ENCODE peak calls at places on chromosomes 5 and 9, in five cellular contexts. E is body of pancreas, Z is endothelial cell of umbilical vein, N is uterus, U is A549. C is an unnamed sample.

GRCh38 chr5:135026645-135027317 is 7.2 kb downstream of the PITX1 start:
- DNase-seq in U (no peak), Z (no peak), N (no peak), E (no peak), C (no peak)

GRCh38 chr5:179759961-179760541 is 27.4 kb downstream of the MAML1 start:
- DNase-seq in E (no peak), N (no peak), U (no peak), Z (no peak), C (no peak)

GRCh38 chr9:3337515-3337914 is 188.3 kb downstream of the RFX3 start:
- DNase-seq in E (peak), Z (peak), N (no peak), U (no peak), C (no peak)

GRCh38 chr5:146188358-146188757 is 5.9 kb upstream of the LARS1 start:
- DNase-seq in Z (no peak), N (no peak), E (no peak), U (no peak), C (no peak)

GRCh38 chr5:7087719-7088297 is 308.1 kb upstream of the ADCY2 start:
- DNase-seq in N (no peak), E (no peak), Z (no peak), U (peak), C (peak)

GRCh38 chr5:16593013-16593412 is 23.8 kb downstream of the RETREG1 start:
- DNase-seq in Z (no peak), E (no peak), N (no peak), U (no peak), C (no peak)

GRCh38 chr5:50657044-50657443 is 9.4 kb upstream of the PARP8 start:
- DNase-seq in Z (no peak), U (no peak), E (no peak), N (no peak), C (no peak)

GRCh38 chr9:86359480-86359879 is 5.3 kb upstream of the TUT7 start:
- DNase-seq in U (no peak), Z (no peak), E (peak), N (no peak), C (no peak)

GRCh38 chr5:15927710-15928380 is 251.7 kb downstream of the MARCHF11 start:
- DNase-seq in Z (no peak), N (no peak), E (no peak), U (no peak), C (no peak)

GRCh38 chr9:3240651-3241268 is 285.0 kb downstream of the RFX3 start:
- DNase-seq in E (peak), U (peak), N (peak), Z (peak), C (peak)

GRCh38 chr5:74587300-74587699 is 53.2 kb downstream of the ENC1 start:
- DNase-seq in N (no peak), Z (no peak), U (no peak), E (no peak), C (no peak)

GRCh38 chr9:130245474-130245873 is 20.1 kb upstream of the HMCN2 start:
- DNase-seq in U (no peak), Z (no peak), N (no peak), E (no peak), C (no peak)

GRCh38 chr5:56913766-56914165 is 4.4 kb downstream of the SETD9 start:
- DNase-seq in U (no peak), N (no peak), Z (no peak), E (no peak), C (no peak)

GRCh38 chr5:56914678-56915077 is 5.3 kb downstream of the SETD9 start:
- DNase-seq in Z (no peak), N (no peak), E (no peak), U (no peak), C (no peak)

GRCh38 chr5:56910123-56910951 is 941 bp downstream of the SETD9 start:
- DNase-seq in N (no peak), U (no peak), E (peak), Z (no peak), C (peak)

GRCh38 chr5:56908942-56909293 is 478 bp upstream of the SETD9 start:
- DNase-seq in Z (no peak), U (no peak), E (no peak), N (no peak), C (no peak)

GRCh38 chr5:56909294-56910122 is at the start of gene SETD9:
- DNase-seq in N (peak), E (peak), Z (peak), U (peak), C (peak)
- TF ChIP-seq POLR2A in N (peak), E (peak), Z (peak), U (peak), C (peak)

GRCh38 chr9:92138157-92138959 is 23.1 kb upstream of the SPTLC1 start:
- DNase-seq in U (peak), Z (peak), E (peak), N (peak), C (peak)
- TF ChIP-seq CTCF in U (peak), Z (peak), E (peak), N (peak), C (peak)

GRCh38 chr9:91495450-91495849 is 71.8 kb upstream of the NFIL3 start:
- DNase-seq in E (no peak), U (no peak), Z (no peak), N (no peak), C (no peak)
- TF ChIP-seq POLR2A in E (no peak), U (no peak), Z (no peak), N (no peak), C (no peak)

DNA sequence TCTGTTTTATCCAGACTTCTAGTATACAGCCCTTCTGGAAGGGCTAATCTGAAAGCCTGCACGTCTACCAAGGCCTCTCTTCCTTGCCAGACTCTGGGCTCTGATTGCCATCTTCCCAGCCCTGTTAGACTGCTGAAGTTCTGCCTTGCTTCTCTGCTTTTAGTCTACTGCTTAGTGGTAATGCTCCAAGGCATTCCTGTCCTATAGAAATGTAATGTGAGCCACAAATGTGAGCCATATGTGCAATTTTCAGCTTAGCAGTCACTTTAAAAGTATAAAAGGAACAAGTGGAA is 32.1 kb downstream of the WNK2 start:
- DNase-seq in U (no peak), Z (no peak), E (no peak), N (no peak), C (no peak)
- TF ChIP-seq CTCF in U (no peak), Z (no peak), E (no peak), N (no peak), C (no peak)

GRCh38 chr9:135992486-135993408 is 31.6 kb upstream of the UBAC1 start:
- DNase-seq in Z (peak), E (peak), U (peak), N (peak), C (peak)
- TF ChIP-seq POLR2A in Z (peak), E (peak), U (peak), N (peak), C (no peak)

GRCh38 chr5:139649082-139649991 is 1.2 kb downstream of the CXXC5 start:
- DNase-seq in U (no peak), E (peak), N (no peak), Z (no peak), C (peak)
- TF ChIP-seq CTCF in U (no peak), E (no peak), N (no peak), Z (no peak), C (no peak)

C was measured in NB4.